ENCODE peak calls at places on chromosome 19, in six cellular contexts. B is HepG2, I is H1, V is K562, Y is HCT116, T is GM12878. R is an unnamed sample.
A peak's percentile ranks its signal among the peaks of the same experiment; 100 is the strongest.

GRCh38 chr19:29278716-29279115 is 65.8 kb upstream of the UQCRFS1 start:
- DNase-seq in B (no peak), I (no peak), V (no peak), Y (no peak), T (no peak), R (no peak)

GRCh38 chr19:45499196-45500180 is 1.2 kb downstream of the PPM1N start:
- DNase-seq in B (no peak), I (peak; percentile 98), V (peak; percentile 90), Y (no peak), T (no peak), R (peak; percentile 38)

GRCh38 chr19:10836478-10837325 is 690 bp upstream of the TMED1 start:
- DNase-seq in B (no peak), I (no peak), V (peak; percentile 96), Y (peak; percentile 85), T (no peak), R (no peak)

GRCh38 chr19:46586294-46586693 is 14.8 kb upstream of the CALM3 start:
- DNase-seq in B (no peak), I (no peak), V (no peak), Y (no peak), T (no peak), R (no peak)

GRCh38 chr19:45305421-45305820 is 17.3 kb downstream of the CKM start:
- DNase-seq in B (peak; percentile 20), I (no peak), V (peak; percentile 30), Y (no peak), T (no peak), R (no peak)

GRCh38 chr19:35123573-35123972 is 8.0 kb downstream of the FXYD3 start:
- DNase-seq in B (no peak), I (no peak), V (no peak), Y (no peak), T (no peak), R (no peak)

GRCh38 chr19:57887195-57887941 is 1.5 kb downstream of the ZNF814 start:
- DNase-seq in B (no peak), I (no peak), V (no peak), Y (no peak), T (no peak), R (no peak)

GRCh38 chr19:30745476-30745985 is 373.3 kb downstream of the ZNF536 start:
- DNase-seq in B (no peak), I (no peak), V (no peak), Y (no peak), T (no peak), R (no peak)

GRCh38 chr19:51903192-51903591 is 1.6 kb downstream of the ZNF649 start:
- DNase-seq in B (no peak), I (no peak), V (no peak), Y (no peak), T (no peak), R (no peak)

GRCh38 chr19:14022469-14022868 is 5.5 kb upstream of the RLN3 start:
- DNase-seq in B (no peak), I (no peak), V (no peak), Y (no peak), T (no peak), R (no peak)

GRCh38 chr19:55536951-55537740 is at the start of gene SBK2:
- DNase-seq in B (peak; percentile 33), I (peak; percentile 98), V (no peak), Y (no peak), T (no peak), R (no peak)

GRCh38 chr19:2168619-2169424 is 5.1 kb downstream of the DOT1L start:
- DNase-seq in B (peak; percentile 99), I (no peak), V (peak; percentile 97), Y (peak; percentile 98), T (peak; percentile 92), R (peak; percentile 99)

GRCh38 chr19:41328157-41328817 is 18.3 kb downstream of the CCDC97 start:
- DNase-seq in B (no peak), I (no peak), V (peak; percentile 21), Y (no peak), T (no peak), R (peak; percentile 54)

GRCh38 chr19:8069116-8069973 is 16.8 kb downstream of the CCL25 start:
- DNase-seq in B (no peak), I (peak; percentile 80), V (peak; percentile 71), Y (no peak), T (no peak), R (no peak)

GRCh38 chr19:51372649-51373504 is at the start of gene NKG7:
- DNase-seq in B (no peak), I (no peak), V (peak; percentile 56), Y (no peak), T (peak; percentile 68), R (no peak)

GRCh38 chr19:10952809-10953208 is 8.0 kb upstream of the SMARCA4 start:
- DNase-seq in B (no peak), I (no peak), V (no peak), Y (peak; percentile 26), T (no peak), R (no peak)

GRCh38 chr19:10603084-10603872 is 16.2 kb upstream of the AP1M2 start:
- DNase-seq in B (no peak), I (peak; percentile 57), V (peak; percentile 49), Y (no peak), T (peak; percentile 70), R (peak; percentile 34)

GRCh38 chr19:45376045-45376724 is 5.8 kb upstream of the ERCC2 start:
- DNase-seq in B (peak; percentile 91), I (peak; percentile 60), V (no peak), Y (peak; percentile 13), T (no peak), R (peak; percentile 85)

GRCh38 chr19:47296036-47296435 is 13.6 kb upstream of the C5AR1 start:
- DNase-seq in B (peak; percentile 76), I (peak; percentile 88), V (peak; percentile 94), Y (peak; percentile 79), T (no peak), R (peak; percentile 55)

GRCh38 chr19:40252395-40252794 is 25.9 kb upstream of the CCNP start:
- DNase-seq in B (no peak), I (no peak), V (no peak), Y (no peak), T (no peak), R (no peak)

GRCh38 chr19:43078311-43078710 is 4.2 kb downstream of the PSG2 start:
- DNase-seq in B (no peak), I (no peak), V (no peak), Y (no peak), T (no peak), R (no peak)

GRCh38 chr19:47035495-47036232 is 12.8 kb downstream of the TMEM160 start:
- DNase-seq in B (peak; percentile 52), I (peak; percentile 100), V (peak; percentile 93), Y (peak; percentile 67), T (peak; percentile 77), R (peak; percentile 92)

GRCh38 chr19:31586282-31586681 is 237.0 kb upstream of the TSHZ3 start:
- DNase-seq in B (no peak), I (no peak), V (no peak), Y (no peak), T (no peak), R (no peak)

GRCh38 chr19:3361384-3362216 is 4.8 kb upstream of the NFIC start:
- DNase-seq in B (no peak), I (no peak), V (peak; percentile 75), Y (no peak), T (no peak), R (no peak)
- H3K9ac ChIP-seq in B (no peak overlapping the region), I (no peak overlapping the region), V (peak overlapping the region; percentile 98), Y (peak overlapping the region; percentile 92), T (no peak overlapping the region), R (no peak overlapping the region)

DNA sequence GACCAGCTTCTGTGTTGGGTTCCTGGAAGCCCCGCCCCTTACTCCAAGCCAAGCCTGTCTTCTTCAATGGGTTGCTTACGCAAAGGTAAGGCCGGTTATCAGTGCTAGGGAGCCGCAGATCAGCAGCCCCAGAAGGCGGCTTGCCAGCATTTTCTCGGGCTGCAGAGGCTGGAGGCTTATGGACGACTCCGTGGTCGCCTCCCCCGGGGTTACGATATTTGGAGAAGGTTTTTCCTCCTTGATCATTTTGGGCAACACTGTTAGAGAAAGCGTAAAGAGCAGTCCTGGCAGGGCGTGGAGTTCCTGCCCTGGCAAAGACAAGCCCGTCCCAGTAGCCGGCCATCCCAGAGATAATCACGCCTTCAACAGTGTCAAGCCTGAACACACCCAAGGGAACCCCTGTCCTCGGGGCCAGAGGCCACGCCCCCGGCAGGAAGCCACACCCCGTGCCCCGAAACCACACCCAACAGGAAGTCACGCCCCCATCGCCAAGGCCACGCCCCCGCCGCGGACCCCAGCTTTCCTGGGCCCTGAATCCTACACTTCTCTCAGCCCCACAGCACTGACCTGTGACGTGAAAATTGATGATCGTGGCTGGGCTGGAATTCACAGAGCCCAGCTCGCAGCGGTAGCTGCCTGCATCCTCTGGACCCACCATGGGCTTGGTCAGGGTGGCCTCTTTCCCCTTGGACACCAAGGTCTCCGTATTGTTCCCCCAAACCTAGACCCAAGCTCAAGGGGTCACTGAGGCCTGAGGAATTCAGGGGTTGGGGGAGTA is 1.0 kb upstream of the RASIP1 start:
- DNase-seq in B (no peak), I (peak; percentile 97), V (peak; percentile 89), Y (no peak), T (no peak), R (peak; percentile 29)
- TF ChIP-seq POLR2A in B (no peak), I (no peak), V (peak; percentile 58), Y (no peak), T (no peak), R (no peak)

GRCh38 chr19:36604656-36605100 is 435 bp upstream of the ZNF382 start:
- DNase-seq in B (peak; percentile 54), I (no peak), V (peak; percentile 2), Y (no peak), T (peak; percentile 30), R (peak; percentile 55)

GRCh38 chr19:36605839-36606478 is 846 bp downstream of the ZNF382 start:
- DNase-seq in B (no peak), I (no peak), V (no peak), Y (no peak), T (peak; percentile 19), R (peak; percentile 30)

DNA sequence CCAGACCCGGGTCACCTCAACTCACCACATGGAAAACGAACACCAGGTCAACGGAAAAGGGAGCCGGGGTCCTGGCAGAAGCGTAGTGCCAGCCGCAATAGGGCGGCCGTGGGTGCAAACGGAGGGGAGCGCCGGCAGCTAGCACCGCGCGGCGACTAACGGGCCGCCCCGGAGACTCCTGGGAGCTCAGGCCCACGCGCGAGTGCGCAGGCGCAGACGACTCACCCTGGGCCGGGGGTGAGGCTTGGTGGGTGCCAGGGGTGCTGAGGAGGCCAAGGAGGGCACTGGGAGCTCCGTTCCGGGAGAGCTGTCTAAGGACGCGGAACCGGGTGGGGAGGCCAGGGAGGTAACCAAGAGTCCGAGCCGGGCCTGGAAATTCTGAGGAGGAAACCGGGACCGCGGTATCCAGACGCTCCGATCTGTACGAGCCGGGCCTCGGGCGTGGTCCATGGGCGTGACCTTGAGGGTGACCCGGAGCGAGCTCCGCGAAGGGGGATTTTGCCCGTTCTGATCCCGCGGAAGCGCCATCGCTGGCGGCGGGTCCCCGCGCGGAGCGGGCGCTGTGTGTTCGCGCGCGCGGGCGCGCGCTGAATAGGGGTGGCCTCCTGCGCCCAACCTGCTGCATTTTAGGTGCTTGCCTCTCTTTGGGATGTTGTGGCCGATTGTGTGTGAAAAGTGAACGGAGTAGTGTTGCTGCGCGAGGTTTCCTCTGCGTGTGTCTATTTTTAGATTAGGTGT is at the start of gene ZNF382:
- DNase-seq in B (peak; percentile 63), I (peak; percentile 60), V (no peak), Y (no peak), T (peak; percentile 17), R (peak; percentile 60)
- TF ChIP-seq POLR2AphosphoS5 in B (peak; percentile 81), I (no peak), V (no peak), Y (no peak), T (peak; percentile 66), R (peak; percentile 19)

DNA sequence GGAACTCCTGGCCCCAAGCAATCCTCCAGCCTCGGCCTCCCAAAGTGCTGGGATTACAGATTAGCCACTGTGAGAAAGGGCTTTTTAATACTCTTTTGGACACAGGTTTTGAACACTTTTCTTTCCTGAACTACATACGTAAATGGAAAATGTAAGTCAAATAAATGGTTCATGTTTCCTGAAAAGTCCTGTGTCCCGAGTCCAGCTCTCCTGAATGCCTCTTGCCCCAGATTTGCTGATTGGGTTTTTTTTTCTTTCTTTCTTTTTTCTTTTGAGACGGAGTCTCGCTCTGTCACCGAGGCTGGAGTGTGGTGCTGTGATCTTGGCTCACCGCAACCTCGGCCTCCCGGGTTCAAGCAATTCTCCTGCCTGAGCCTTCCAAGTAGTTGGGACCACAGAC is 24.5 kb downstream of the PTPRS start:
- DNase-seq in B (no peak), I (no peak), V (no peak), Y (no peak), T (no peak), R (no peak)
- H3K9ac ChIP-seq in B (no peak overlapping the region), I (no peak overlapping the region), V (no peak overlapping the region), Y (no peak overlapping the region), T (no peak overlapping the region), R (no peak overlapping the region)